ENCODE peak calls at places on chromosome X, in four cellular contexts. One of them, this sample, is unnamed.

GRCh38 chrX:9912341-9912740 is 54.8 kb upstream of the CLDN34 start:
- DNase-seq in K562: no peak
- DNase-seq in SK-N-SH: peak
- DNase-seq in GM12878: no peak
- DNase-seq in this sample: peak

GRCh38 chrX:25869761-25870160 is 268.4 kb upstream of the MAGEB18 start:
- DNase-seq in SK-N-SH: no peak
- DNase-seq in K562: no peak
- DNase-seq in GM12878: no peak
- DNase-seq in this sample: no peak

GRCh38 chrX:19695884-19696283 is 180.6 kb upstream of the MAP3K15 start:
- DNase-seq in SK-N-SH: no peak
- DNase-seq in K562: no peak
- DNase-seq in GM12878: no peak
- DNase-seq in this sample: no peak

GRCh38 chrX:124524852-124525251 is 178.5 kb downstream of the SH2D1A start:
- DNase-seq in SK-N-SH: peak
- DNase-seq in K562: no peak
- DNase-seq in GM12878: no peak
- DNase-seq in this sample: no peak

GRCh38 chrX:15570145-15570544 is 30.6 kb downstream of the ACE2 start:
- DNase-seq in K562: no peak
- DNase-seq in GM12878: no peak
- DNase-seq in SK-N-SH: peak
- DNase-seq in this sample: no peak

GRCh38 chrX:118626346-118626745 is 101.1 kb upstream of the IL13RA1 start:
- DNase-seq in GM12878: no peak
- DNase-seq in SK-N-SH: no peak
- DNase-seq in K562: no peak
- DNase-seq in this sample: no peak

GRCh38 chrX:136028383-136028984 is 43.2 kb downstream of the SLC9A6 start:
- DNase-seq in K562: peak
- DNase-seq in SK-N-SH: peak
- DNase-seq in GM12878: no peak
- DNase-seq in this sample: no peak

GRCh38 chrX:10926404-10926803 is 184.7 kb upstream of the HCCS start:
- DNase-seq in GM12878: no peak
- DNase-seq in K562: no peak
- DNase-seq in SK-N-SH: no peak
- DNase-seq in this sample: no peak

GRCh38 chrX:8688776-8689175 is 43.2 kb downstream of the ANOS1 start:
- DNase-seq in K562: no peak
- DNase-seq in SK-N-SH: no peak
- DNase-seq in GM12878: no peak
- DNase-seq in this sample: peak

GRCh38 chrX:52424658-52425057 is 55.8 kb downstream of the XAGE2 start:
- DNase-seq in K562: no peak
- DNase-seq in SK-N-SH: no peak
- DNase-seq in GM12878: no peak
- DNase-seq in this sample: no peak

GRCh38 chrX:116204947-116205346 is 34.4 kb downstream of the AGTR2 start:
- DNase-seq in GM12878: no peak
- DNase-seq in SK-N-SH: peak
- DNase-seq in K562: no peak
- DNase-seq in this sample: no peak

GRCh38 chrX:22699591-22700091 is 300.1 kb upstream of the DDX53 start:
- DNase-seq in SK-N-SH: no peak
- DNase-seq in K562: no peak
- DNase-seq in GM12878: no peak
- DNase-seq in this sample: no peak

GRCh38 chrX:145735036-145735435 is 82.6 kb upstream of the SLITRK2 start:
- DNase-seq in K562: no peak
- DNase-seq in GM12878: no peak
- DNase-seq in SK-N-SH: no peak
- DNase-seq in this sample: no peak

DNA sequence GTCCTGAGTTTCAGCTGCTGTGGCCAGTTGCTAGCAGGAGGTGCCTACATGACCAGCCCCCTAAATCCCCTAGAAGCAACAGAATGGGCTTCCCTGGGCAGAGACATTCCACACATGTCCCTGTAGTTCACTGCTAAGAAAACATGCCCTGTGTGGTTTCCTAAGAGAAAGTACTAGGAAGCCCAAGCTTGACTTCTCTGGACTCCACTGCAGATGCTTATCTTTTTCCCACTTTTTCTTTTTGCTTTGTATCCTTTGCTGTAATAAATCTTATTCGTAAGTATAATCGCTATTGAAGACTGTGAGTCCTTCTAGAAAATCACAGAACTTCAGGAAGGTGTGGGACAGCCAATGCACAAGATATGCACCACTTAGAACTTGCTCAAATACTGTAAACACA is 15.6 kb downstream of the RPGR start:
- DNase-seq in K562: no peak
- DNase-seq in GM12878: no peak
- DNase-seq in SK-N-SH: no peak
- DNase-seq in this sample: no peak
- TF ChIP-seq USF1 in K562: no peak
- TF ChIP-seq USF1 in GM12878: no peak
- TF ChIP-seq USF1 in SK-N-SH: no peak
- TF ChIP-seq USF1 in this sample: no peak

DNA sequence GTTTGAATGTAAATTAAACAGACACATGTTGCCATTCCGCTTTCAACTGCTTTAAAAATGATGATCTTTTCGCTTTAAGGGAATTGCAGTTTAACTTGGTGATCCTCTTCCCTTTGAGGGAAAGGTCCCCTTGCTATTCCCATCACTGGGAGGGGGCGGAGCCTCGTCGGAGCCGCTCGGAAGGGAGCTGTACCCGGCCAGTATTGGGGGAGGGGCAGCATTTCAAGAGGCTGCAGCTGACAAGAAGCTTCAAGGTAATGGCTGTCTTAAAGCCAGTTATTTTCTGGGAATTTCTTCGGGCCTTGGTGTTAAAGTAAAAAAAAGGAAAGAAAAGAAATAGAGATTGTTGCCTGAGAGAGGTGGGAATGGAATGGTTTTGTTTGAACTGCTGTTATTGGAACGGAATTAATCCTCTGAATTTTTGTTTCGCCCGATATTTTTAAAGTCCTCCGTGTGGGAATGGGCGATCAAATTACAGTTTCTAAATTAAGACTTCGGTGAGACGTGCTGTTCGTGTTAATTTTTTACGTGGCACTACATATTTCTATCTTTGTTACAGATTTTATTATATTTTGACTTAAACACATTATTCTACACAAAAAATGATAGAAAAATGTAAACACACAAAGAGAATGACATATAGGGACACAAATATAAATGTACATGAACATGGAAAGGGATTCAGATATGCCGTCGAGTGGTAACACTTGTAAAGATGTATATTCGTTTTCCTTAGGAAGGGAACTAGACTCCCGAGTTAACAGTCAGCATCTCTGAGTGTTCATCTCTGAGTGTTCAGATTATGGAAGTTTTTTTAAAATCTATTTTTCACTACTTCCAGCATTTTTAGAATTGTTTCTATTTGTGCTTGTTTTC is 9.2 kb downstream of the PWWP3B start:
- DNase-seq in SK-N-SH: no peak
- DNase-seq in GM12878: no peak
- DNase-seq in K562: peak
- DNase-seq in this sample: peak
- TF ChIP-seq USF1 in SK-N-SH: no peak
- TF ChIP-seq USF1 in GM12878: no peak
- TF ChIP-seq USF1 in K562: no peak
- TF ChIP-seq USF1 in this sample: no peak

DNA sequence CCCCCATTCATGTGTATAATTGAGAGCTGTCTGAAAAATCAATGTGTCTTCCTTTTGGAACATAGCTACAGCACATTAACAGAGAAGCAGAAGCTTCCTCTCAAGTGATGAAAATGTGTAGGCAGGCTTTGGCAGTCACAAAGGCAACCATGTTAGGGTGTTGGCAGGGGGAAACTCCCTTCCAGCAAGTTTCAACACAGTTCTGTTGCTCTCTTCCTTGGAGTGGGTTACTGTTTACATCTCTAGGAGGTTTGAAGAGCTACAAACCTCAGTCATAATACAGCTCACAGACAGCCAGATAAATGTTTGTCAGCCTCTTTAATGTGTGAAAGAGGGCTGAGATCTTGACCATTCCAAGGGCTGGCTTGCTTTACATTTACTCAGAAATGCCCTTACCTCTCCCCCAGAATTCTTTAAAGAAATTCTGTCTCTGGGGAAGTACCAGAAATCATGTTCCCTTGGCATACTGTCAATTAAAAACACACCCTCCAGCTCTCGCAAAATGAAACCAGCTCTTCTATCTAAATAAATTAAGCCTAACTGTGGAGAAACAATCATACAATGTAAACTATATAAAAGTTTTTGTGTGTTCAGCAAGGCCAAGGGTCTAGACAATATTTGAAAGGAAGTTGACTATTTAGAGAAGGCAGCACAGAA is 18.9 kb downstream of the ZBTB33 start:
- DNase-seq in K562: no peak
- DNase-seq in SK-N-SH: no peak
- DNase-seq in GM12878: no peak
- DNase-seq in this sample: no peak
- TF ChIP-seq USF1 in K562: no peak
- TF ChIP-seq USF1 in SK-N-SH: no peak
- TF ChIP-seq USF1 in GM12878: no peak
- TF ChIP-seq USF1 in this sample: no peak

GRCh38 chrX:121832446-121832845 is 785.0 kb downstream of the GLUD2 start:
- DNase-seq in K562: no peak
- DNase-seq in SK-N-SH: no peak
- DNase-seq in GM12878: no peak
- DNase-seq in this sample: no peak
- TF ChIP-seq USF1 in K562: no peak
- TF ChIP-seq USF1 in SK-N-SH: no peak
- TF ChIP-seq USF1 in GM12878: no peak
- TF ChIP-seq USF1 in this sample: no peak

DNA sequence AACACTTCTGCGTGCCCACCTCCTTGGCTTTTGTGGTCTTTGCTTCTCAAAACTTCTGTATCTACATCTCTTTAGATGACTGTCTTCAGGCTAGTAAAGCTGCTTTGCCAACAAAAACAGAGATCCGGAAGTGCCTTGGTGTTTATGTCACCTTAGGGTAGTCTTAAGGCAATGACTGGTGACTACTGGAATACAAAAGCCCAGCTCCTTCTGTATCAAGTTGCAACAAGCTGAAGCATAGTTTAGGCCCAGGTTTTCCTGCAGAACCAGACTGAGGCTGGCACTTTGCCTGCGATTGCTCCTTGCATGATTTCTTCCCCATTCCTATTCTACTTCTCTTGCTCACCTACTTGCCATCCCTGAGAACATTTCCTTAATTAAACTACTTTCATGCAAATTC is 333.8 kb downstream of the DMD start:
- DNase-seq in K562: no peak
- DNase-seq in GM12878: no peak
- DNase-seq in SK-N-SH: no peak
- DNase-seq in this sample: no peak
- TF ChIP-seq USF1 in K562: no peak
- TF ChIP-seq USF1 in GM12878: no peak
- TF ChIP-seq USF1 in SK-N-SH: no peak
- TF ChIP-seq USF1 in this sample: no peak